ENCODE peak calls at places on chromosomes 16 and 17, in four cellular contexts. P is GM19239, E is heart right ventricle, I is left ventricle myocardium inferior. K is an unnamed sample.

GRCh38 chr17:19796457-19796856 is 48.4 kb upstream of the ALDH3A1 start:
- DNase-seq in P (no peak), E (no peak), I (no peak), K (no peak)

GRCh38 chr16:4533490-4533889 is 5.1 kb downstream of the CDIP1 start:
- DNase-seq in P (no peak), E (no peak), I (no peak), K (no peak)

GRCh38 chr17:46977348-46977747 is 1.7 kb downstream of the RPRML start:
- DNase-seq in P (no peak), E (no peak), I (no peak), K (no peak)

GRCh38 chr17:66445229-66445628 is 142.8 kb downstream of the PRKCA start:
- DNase-seq in P (no peak), E (no peak), I (no peak), K (no peak)

GRCh38 chr17:73493212-73493814 is 150.9 kb downstream of the SDK2 start:
- DNase-seq in P (no peak), E (no peak), I (no peak), K (no peak)

GRCh38 chr16:15993541-15993940 is 44.1 kb downstream of the ABCC1 start:
- DNase-seq in P (no peak), E (no peak), I (no peak), K (no peak)

GRCh38 chr17:62720126-62720850 is 87.8 kb downstream of the MARCHF10 start:
- DNase-seq in P (no peak), E (no peak), I (no peak), K (no peak)

GRCh38 chr16:11165894-11166665 is 89.9 kb downstream of the SOCS1 start:
- DNase-seq in P (no peak), E (no peak), I (no peak), K (no peak)

GRCh38 chr17:4599505-4600281 is 15.4 kb downstream of the SMTNL2 start:
- DNase-seq in P (no peak), E (no peak), I (peak; percentile 73), K (no peak)

GRCh38 chr17:67310406-67310805 is 56.0 kb downstream of the PSMD12 start:
- DNase-seq in P (no peak), E (no peak), I (no peak), K (no peak)

GRCh38 chr17:76593964-76594363 is 8.3 kb upstream of the ST6GALNAC2 start:
- DNase-seq in P (no peak), E (no peak), I (no peak), K (no peak)

GRCh38 chr16:86016201-86016965 is 117.4 kb downstream of the IRF8 start:
- DNase-seq in P (peak; percentile 60), E (peak; percentile 46), I (no peak), K (peak; percentile 4)

GRCh38 chr17:67353929-67354557 is 12.3 kb downstream of the PSMD12 start:
- DNase-seq in P (no peak), E (no peak), I (no peak), K (no peak)

GRCh38 chr17:82670661-82671060 is 22.4 kb upstream of the WDR45B start:
- DNase-seq in P (no peak), E (no peak), I (no peak), K (no peak)

GRCh38 chr16:74577882-74578366 is 29.0 kb downstream of the GLG1 start:
- DNase-seq in P (no peak), E (no peak), I (no peak), K (no peak)

GRCh38 chr16:2032285-2033056 is 5.8 kb downstream of the NHERF2 start:
- DNase-seq in P (no peak), E (no peak), I (peak; percentile 48), K (no peak)

GRCh38 chr17:30831257-30831656 is 509 bp upstream of the ATAD5 start:
- DNase-seq in P (no peak), E (no peak), I (no peak), K (no peak)

GRCh38 chr17:63537991-63538692 is 12.1 kb upstream of the DCAF7 start:
- DNase-seq in P (no peak), E (no peak), I (no peak), K (no peak)

GRCh38 chr16:65965632-65966031 is 400.9 kb upstream of the CDH5 start:
- DNase-seq in P (no peak), E (no peak), I (no peak), K (no peak)

GRCh38 chr16:23348579-23349469 is 46.7 kb downstream of the SCNN1B start:
- DNase-seq in P (no peak), E (no peak), I (no peak), K (no peak)

GRCh38 chr17:14918540-14918939 is 346.6 kb downstream of the PMP22 start:
- DNase-seq in P (no peak), E (no peak), I (no peak), K (no peak)

GRCh38 chr16:8866118-8866883 is 2.5 kb downstream of the CARHSP1 start:
- DNase-seq in P (no peak), E (peak; percentile 63), I (peak; percentile 62), K (no peak)

GRCh38 chr17:50183439-50184001 is 17.7 kb downstream of the SGCA start:
- DNase-seq in P (peak; percentile 52), E (no peak), I (no peak), K (no peak)

GRCh38 chr16:50153648-50154368 is 702 bp downstream of the TENT4B start:
- DNase-seq in P (peak; percentile 30), E (peak; percentile 24), I (peak; percentile 46), K (no peak)